ENCODE peak calls at places on chromosomes 1 and 21, in four cellular contexts. D is stomach, F is fibroblast of lung, C is lung. Z is an unnamed sample.

GRCh38 chr1:182662121-182662890 is 22.1 kb downstream of the RGS8 start:
- DNase-seq in D (no peak), F (no peak), C (no peak), Z (no peak)

GRCh38 chr1:118077331-118078055 is 107.5 kb downstream of the SPAG17 start:
- DNase-seq in D (no peak), F (peak), C (no peak), Z (no peak)

GRCh38 chr1:225817611-225818061 is 7.7 kb downstream of the EPHX1 start:
- DNase-seq in D (peak), F (peak), C (peak), Z (no peak)

GRCh38 chr1:190320952-190321351 is 156.7 kb downstream of the BRINP3 start:
- DNase-seq in D (no peak), F (peak), C (no peak), Z (no peak)

GRCh38 chr1:170126691-170127090 is 19.1 kb upstream of the NTMT2 start:
- DNase-seq in D (no peak), F (peak), C (no peak), Z (no peak)

GRCh38 chr21:41888749-41889376 is 9.7 kb upstream of the PRDM15 start:
- DNase-seq in D (no peak), F (no peak), C (no peak), Z (no peak)

GRCh38 chr1:218711884-218712674 is 366.9 kb downstream of the TGFB2 start:
- DNase-seq in D (no peak), F (peak), C (no peak), Z (no peak)

GRCh38 chr1:60134706-60135105 is 61.1 kb upstream of the C1orf87 start:
- DNase-seq in D (no peak), F (peak), C (no peak), Z (no peak)

GRCh38 chr1:217048104-217048707 is 325.0 kb upstream of the ESRRG start:
- DNase-seq in D (no peak), F (no peak), C (no peak), Z (no peak)

GRCh38 chr1:179321533-179322216 is 28.1 kb downstream of the SOAT1 start:
- DNase-seq in D (no peak), F (no peak), C (no peak), Z (no peak)

GRCh38 chr21:42594616-42595280 is 58.7 kb upstream of the PDE9A start:
- DNase-seq in D (no peak), F (no peak), C (no peak), Z (no peak)

GRCh38 chr21:32645261-32646182 is 33.3 kb upstream of the CFAP298 start:
- DNase-seq in D (no peak), F (no peak), C (no peak), Z (no peak)

GRCh38 chr1:111596499-111596898 is 23.1 kb upstream of the RAP1A start:
- DNase-seq in D (peak), F (no peak), C (no peak), Z (no peak)

GRCh38 chr1:170790651-170791071 is 126.7 kb downstream of the PRRX1 start:
- DNase-seq in D (no peak), F (peak), C (no peak), Z (no peak)

GRCh38 chr1:21896652-21897532 is 40.2 kb downstream of the HSPG2 start:
- DNase-seq in D (peak), F (peak), C (peak), Z (peak)

GRCh38 chr1:66271216-66271903 is 262.6 kb upstream of the SGIP1 start:
- DNase-seq in D (peak), F (peak), C (peak), Z (peak)

GRCh38 chr1:227225715-227226346 is 92.5 kb downstream of the CDC42BPA start:
- DNase-seq in D (no peak), F (peak), C (no peak), Z (no peak)

GRCh38 chr1:29879217-29879616 is 642.9 kb downstream of the PTPRU start:
- DNase-seq in D (no peak), F (no peak), C (no peak), Z (no peak)

GRCh38 chr21:26127918-26128317 is 42.7 kb downstream of the APP start:
- DNase-seq in D (no peak), F (peak), C (no peak), Z (no peak)

GRCh38 chr1:208256091-208256490 is 11.9 kb upstream of the PLXNA2 start:
- DNase-seq in D (no peak), F (no peak), C (no peak), Z (no peak)

GRCh38 chr21:28333455-28334108 is 659.1 kb downstream of the LTN1 start:
- DNase-seq in D (no peak), F (peak), C (no peak), Z (no peak)

GRCh38 chr1:180535418-180535999 is 23.3 kb upstream of the OVAAL start:
- DNase-seq in D (no peak), F (no peak), C (no peak), Z (no peak)

GRCh38 chr1:182235604-182235951 is 156.0 kb downstream of the GLUL start:
- DNase-seq in D (no peak), F (no peak), C (no peak), Z (no peak)

GRCh38 chr1:35726814-35727433 is 8.2 kb upstream of the C1orf216 start:
- DNase-seq in D (peak), F (peak), C (peak), Z (peak)

GRCh38 chr1:117842408-117843170 is 86.8 kb downstream of the GDAP2 start:
- DNase-seq in D (no peak), F (no peak), C (no peak), Z (no peak)

GRCh38 chr1:16352842-16353535 is 709 bp upstream of the FBXO42 start:
- DNase-seq in D (peak), F (no peak), C (no peak), Z (no peak)

GRCh38 chr21:38810826-38811164 is 5.1 kb downstream of the ETS2 start:
- DNase-seq in D (no peak), F (no peak), C (no peak), Z (no peak)

GRCh38 chr1:218357211-218357892 is 12.2 kb downstream of the TGFB2 start:
- DNase-seq in D (no peak), F (peak), C (no peak), Z (no peak)

GRCh38 chr1:27321813-27322568 is at the start of gene TMEM222:
- DNase-seq in D (peak), F (peak), C (peak), Z (peak)

GRCh38 chr1:244231572-244232315 is 180.7 kb downstream of the ZBTB18 start:
- DNase-seq in D (peak), F (peak), C (no peak), Z (no peak)

GRCh38 chr1:174740248-174740990 is 259.3 kb upstream of the CACYBP start:
- DNase-seq in D (no peak), F (peak), C (no peak), Z (no peak)

GRCh38 chr1:232511172-232511571 is 118.8 kb downstream of the SIPA1L2 start:
- DNase-seq in D (no peak), F (no peak), C (no peak), Z (no peak)

GRCh38 chr21:42082501-42083360 is 11.6 kb downstream of the UMODL1 start:
- DNase-seq in D (no peak), F (no peak), C (no peak), Z (no peak)

GRCh38 chr1:240499012-240499411 is 112.9 kb downstream of the GREM2 start:
- DNase-seq in D (no peak), F (peak), C (no peak), Z (no peak)

GRCh38 chr1:47059376-47059775 is 7.7 kb upstream of the CYP4Z1 start:
- DNase-seq in D (no peak), F (no peak), C (no peak), Z (no peak)

GRCh38 chr1:230750576-230750975 is 3.4 kb downstream of the CAPN9 start:
- DNase-seq in D (peak), F (no peak), C (no peak), Z (no peak)

GRCh38 chr1:91537281-91538069 is 36.8 kb downstream of the CDC7 start:
- DNase-seq in D (no peak), F (peak), C (no peak), Z (no peak)

GRCh38 chr21:44755227-44755626 is 43.9 kb upstream of the TSPEAR start:
- DNase-seq in D (no peak), F (no peak), C (no peak), Z (no peak)
- TF ChIP-seq CTCF in D (no peak), F (peak), C (no peak), Z (no peak)

DNA sequence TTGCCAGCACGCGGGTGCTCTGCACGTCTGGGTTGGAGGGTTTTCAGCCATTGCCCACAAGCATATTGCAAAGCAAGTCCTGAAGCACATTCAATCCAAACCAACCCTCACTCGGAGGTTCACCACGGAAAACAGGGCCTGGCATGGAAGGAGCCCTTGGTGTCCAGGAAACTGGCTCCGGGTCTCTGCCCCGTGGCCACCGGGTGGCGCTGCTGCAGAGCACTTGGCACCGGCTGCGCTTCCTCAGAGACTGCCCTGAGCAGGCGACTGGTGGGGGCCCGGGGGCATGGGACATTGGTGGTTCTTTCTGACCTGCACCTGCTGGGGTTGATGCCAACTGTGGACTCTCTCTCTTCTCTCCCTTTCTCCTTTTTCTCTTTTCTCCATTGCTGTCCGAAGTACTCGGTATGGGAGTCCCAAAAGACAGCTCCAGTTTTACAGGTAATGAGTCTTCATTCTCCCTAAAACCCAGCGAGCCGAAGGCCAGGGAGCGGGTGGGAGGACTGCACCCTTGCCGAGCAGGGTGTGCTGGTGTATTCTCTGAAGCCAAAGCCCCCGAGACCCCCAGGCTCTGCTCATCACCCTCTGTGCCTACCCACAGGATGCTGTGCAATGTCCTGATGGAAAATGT is 4.1 kb upstream of the KCNAB2 start:
- DNase-seq in D (peak), F (no peak), C (no peak), Z (no peak)
- TF ChIP-seq CTCF in D (no peak), F (peak), C (no peak), Z (peak)

GRCh38 chr1:77825356-77825709 is 45.9 kb downstream of the MIGA1 start:
- DNase-seq in D (peak), F (peak), C (peak), Z (no peak)
- TF ChIP-seq CTCF in D (no peak), F (peak), C (no peak), Z (peak)

DNA sequence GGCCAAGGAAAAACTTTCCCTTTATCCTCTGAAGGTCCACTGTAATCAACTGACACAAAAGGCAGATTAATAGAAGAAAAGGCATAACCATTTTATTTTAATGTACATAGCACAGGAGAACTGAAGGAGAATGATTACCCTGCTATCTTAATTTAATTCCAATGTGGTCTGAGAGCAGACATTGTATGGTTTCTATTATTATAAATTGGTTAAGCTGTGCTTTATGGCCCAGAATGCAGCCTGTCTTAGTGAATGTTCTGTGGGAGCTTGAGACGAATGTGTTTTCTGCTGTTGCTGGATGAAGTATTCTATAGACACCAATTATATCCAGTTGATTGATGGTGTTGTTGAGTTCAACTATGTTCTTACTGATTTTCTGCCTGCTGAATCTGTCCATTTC is 25.0 kb upstream of the SLC2A1 start:
- DNase-seq in D (no peak), F (no peak), C (no peak), Z (no peak)
- TF ChIP-seq CTCF in D (no peak), F (no peak), C (no peak), Z (no peak)